ENCODE peak calls at places on chromosomes 16 and 17, in four cellular contexts. Q is lung microvascular endothelial cell; Y is SW480; S is stimulated activated CD4-positive, alpha-beta T cell treated with anti-CD3 and anti-CD28 coated beads, Interleukin-12 subunit alpha, Interleukin-12 subunit beta, amount 100 ng/mL, for 48 hours. F is an unnamed sample.

GRCh38 chr17:337866-338265 is 14.7 kb downstream of the RPH3AL start:
- DNase-seq in S (no peak), Y (no peak), Q (no peak), F (no peak)

GRCh38 chr17:61833536-61834203 is 29.7 kb downstream of the BRIP1 start:
- DNase-seq in Q (no peak), Y (peak), S (no peak), F (no peak)

GRCh38 chr17:17714261-17714866 is 33.1 kb downstream of the RAI1 start:
- DNase-seq in S (no peak), Q (no peak), Y (no peak), F (no peak)

GRCh38 chr16:48438414-48438813 is 53.2 kb upstream of the SIAH1 start:
- DNase-seq in S (no peak), Y (no peak), Q (no peak), F (no peak)

GRCh38 chr17:691423-691822 is 23.2 kb downstream of the VPS53 start:
- DNase-seq in Y (no peak), Q (no peak), S (no peak), F (no peak)

GRCh38 chr16:29806096-29806579 is at the start of gene MAZ:
- DNase-seq in Q (no peak), S (no peak), Y (peak), F (no peak)

GRCh38 chr17:55405600-55405999 is 16.0 kb downstream of the MMD start:
- DNase-seq in Y (no peak), Q (no peak), S (no peak), F (no peak)

GRCh38 chr16:740764-741505 is at the start of gene CIAO3:
- DNase-seq in S (peak), Q (peak), Y (peak), F (peak)

GRCh38 chr16:1770328-1771071 is 843 bp downstream of the NME3 start:
- DNase-seq in S (peak), Q (peak), Y (peak), F (peak)

GRCh38 chr17:66514227-66514806 is 211.9 kb downstream of the PRKCA start:
- DNase-seq in S (peak), Y (no peak), Q (no peak), F (no peak)

GRCh38 chr16:82603784-82604411 is 22.9 kb upstream of the CDH13 start:
- DNase-seq in Y (peak), Q (peak), S (no peak), F (no peak)

GRCh38 chr16:11632455-11632921 is 35.8 kb upstream of the SNN start:
- DNase-seq in S (no peak), Q (peak), Y (peak), F (no peak)

GRCh38 chr17:20083460-20083859 is 74.3 kb downstream of the SPECC1 start:
- DNase-seq in Q (no peak), Y (no peak), S (no peak), F (no peak)

GRCh38 chr16:59210955-59211541 is 476.9 kb upstream of the GOT2 start:
- DNase-seq in Q (peak), S (no peak), Y (no peak), F (no peak)

GRCh38 chr17:38729886-38730525 is at the start of gene CISD3:
- DNase-seq in S (peak), Y (peak), Q (peak), F (peak)

GRCh38 chr17:29549169-29549935 is 17.5 kb downstream of the ABHD15 start:
- DNase-seq in Y (no peak), Q (no peak), S (no peak), F (no peak)

GRCh38 chr17:32191306-32191705 is 49.0 kb downstream of the RHOT1 start:
- DNase-seq in Q (peak), Y (no peak), S (no peak), F (no peak)

GRCh38 chr16:22001591-22001990 is 675 bp upstream of the PDZD9 start:
- DNase-seq in Y (no peak), Q (no peak), S (no peak), F (no peak)

GRCh38 chr17:79356839-79357447 is 253.9 kb downstream of the RBFOX3 start:
- DNase-seq in S (no peak), Q (no peak), Y (no peak), F (no peak)

GRCh38 chr17:5506307-5506706 is 19.9 kb downstream of the MIS12 start:
- DNase-seq in Q (peak), Y (no peak), S (no peak), F (no peak)

GRCh38 chr16:1323296-1324239 is 9.9 kb upstream of the BAIAP3 start:
- DNase-seq in S (no peak), Q (no peak), Y (no peak), F (no peak)

GRCh38 chr17:34252138-34252889 is 2.8 kb upstream of the CCL2 start:
- DNase-seq in Y (peak), S (no peak), Q (peak), F (no peak)

GRCh38 chr16:57316390-57317017 is 32.0 kb upstream of the PLLP start:
- DNase-seq in Y (peak), Q (peak), S (no peak), F (no peak)

GRCh38 chr16:51637744-51638100 is 486.7 kb upstream of the SALL1 start:
- DNase-seq in Y (no peak), Q (no peak), S (no peak), F (no peak)

GRCh38 chr16:85514601-85515318 is 98.4 kb upstream of the GSE1 start:
- DNase-seq in Q (peak), Y (peak), S (no peak), F (no peak)

F was measured in CD8-positive, alpha-beta memory T cell.